ENCODE peak calls at places on chromosomes 11 and 22, in four cellular contexts. C is K562, J is GM12878, F is GM12891. E is an unnamed sample.

GRCh38 chr11:3971756-3972404 is 116.4 kb downstream of the STIM1 start:
- DNase-seq in C (no peak), F (no peak), J (no peak), E (no peak)

GRCh38 chr11:2791521-2792375 is 92.0 kb upstream of the KCNQ1OT1 start:
- DNase-seq in J (no peak), F (no peak), C (no peak), E (no peak)

GRCh38 chr22:22933100-22933806 is 45.6 kb downstream of the IGLL5 start:
- DNase-seq in C (no peak), F (no peak), J (no peak), E (no peak)

GRCh38 chr11:120028181-120028935 is 109.6 kb downstream of the TRIM29 start:
- DNase-seq in C (no peak), J (no peak), F (no peak), E (no peak)

GRCh38 chr11:82305123-82305522 is 428.5 kb downstream of the FAM181B start:
- DNase-seq in F (no peak), C (no peak), J (no peak), E (no peak)

GRCh38 chr11:72812968-72813739 is 1.1 kb upstream of the ATG16L2 start:
- DNase-seq in C (peak; percentile 84), J (no peak), F (no peak), E (peak; percentile 84)

GRCh38 chr11:86980397-86980796 is 25.2 kb upstream of the FZD4 start:
- DNase-seq in J (no peak), C (no peak), F (no peak), E (no peak)

GRCh38 chr22:39967103-39967829 is 7.1 kb downstream of the TMA7B start:
- DNase-seq in C (peak; percentile 44), J (no peak), F (no peak), E (no peak)

GRCh38 chr11:120208012-120208441 is 2.8 kb upstream of the OAF start:
- DNase-seq in F (no peak), J (no peak), C (no peak), E (peak; percentile 76)

GRCh38 chr11:16612234-16612571 is 126.2 kb upstream of the C11orf58 start:
- DNase-seq in F (no peak), C (no peak), J (no peak), E (no peak)

GRCh38 chr11:64121637-64122410 is 44.1 kb downstream of the MACROD1 start:
- DNase-seq in F (no peak), J (no peak), C (no peak), E (no peak)

GRCh38 chr11:2314525-2315394 is 12.9 kb downstream of the TSPAN32 start:
- DNase-seq in F (no peak), C (peak; percentile 41), J (no peak), E (no peak)

GRCh38 chr11:27234043-27234668 is 128.9 kb downstream of the CCDC34 start:
- DNase-seq in C (peak; percentile 33), F (peak; percentile 33), J (peak; percentile 91), E (no peak)

GRCh38 chr11:66082936-66083698 is 13.0 kb downstream of the PACS1 start:
- DNase-seq in C (peak; percentile 83), F (no peak), J (no peak), E (no peak)

GRCh38 chr11:12502041-12502440 is 124.7 kb downstream of the PARVA start:
- DNase-seq in F (no peak), C (no peak), J (no peak), E (no peak)
- TF ChIP-seq SPI1 in F (no peak), C (no peak), J (no peak), E (no peak)

GRCh38 chr11:123560001-123560400 is 94.4 kb downstream of the SCN3B start:
- DNase-seq in J (no peak), F (no peak), C (no peak), E (no peak)
- TF ChIP-seq POLR2AphosphoS5 in J (no peak), F (no peak), C (no peak), E (no peak)

GRCh38 chr11:57331720-57332119 is 4.0 kb downstream of the SSRP1 start:
- DNase-seq in J (no peak), F (no peak), C (no peak), E (no peak)

GRCh38 chr11:57332694-57333440 is 2.8 kb downstream of the SSRP1 start:
- DNase-seq in J (no peak), C (no peak), F (no peak), E (no peak)

GRCh38 chr11:57325735-57326048 is 940 bp upstream of the TNKS1BP1 start:
- DNase-seq in F (no peak), J (no peak), C (no peak), E (no peak)

GRCh38 chr11:57327721-57328120 is 3.0 kb upstream of the TNKS1BP1 start:
- DNase-seq in F (no peak), J (no peak), C (no peak), E (no peak)

DNA sequence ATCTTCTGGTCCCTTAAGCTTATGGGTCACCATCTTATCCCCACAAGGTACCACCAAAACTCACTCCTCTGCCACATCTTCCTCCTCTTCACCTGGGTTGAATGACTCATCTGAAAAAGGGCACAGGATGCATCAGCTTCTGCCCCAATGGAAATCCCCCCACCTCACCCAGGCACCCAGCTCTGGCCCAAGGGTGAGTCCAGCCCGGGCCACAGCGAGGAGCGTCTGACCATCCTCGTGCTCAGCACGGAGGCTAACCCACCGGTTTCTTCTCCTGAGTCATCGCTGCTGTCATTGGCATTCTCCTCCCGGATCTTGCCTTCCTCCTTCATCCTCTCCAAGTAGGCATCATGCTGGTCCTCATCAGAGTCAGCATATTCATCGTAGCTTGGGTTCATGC is 5.3 kb upstream of the TNKS1BP1 start:
- DNase-seq in C (no peak), F (no peak), J (no peak), E (no peak)
- TF ChIP-seq SPI1 in C (no peak), F (no peak), J (no peak), E (no peak)

DNA sequence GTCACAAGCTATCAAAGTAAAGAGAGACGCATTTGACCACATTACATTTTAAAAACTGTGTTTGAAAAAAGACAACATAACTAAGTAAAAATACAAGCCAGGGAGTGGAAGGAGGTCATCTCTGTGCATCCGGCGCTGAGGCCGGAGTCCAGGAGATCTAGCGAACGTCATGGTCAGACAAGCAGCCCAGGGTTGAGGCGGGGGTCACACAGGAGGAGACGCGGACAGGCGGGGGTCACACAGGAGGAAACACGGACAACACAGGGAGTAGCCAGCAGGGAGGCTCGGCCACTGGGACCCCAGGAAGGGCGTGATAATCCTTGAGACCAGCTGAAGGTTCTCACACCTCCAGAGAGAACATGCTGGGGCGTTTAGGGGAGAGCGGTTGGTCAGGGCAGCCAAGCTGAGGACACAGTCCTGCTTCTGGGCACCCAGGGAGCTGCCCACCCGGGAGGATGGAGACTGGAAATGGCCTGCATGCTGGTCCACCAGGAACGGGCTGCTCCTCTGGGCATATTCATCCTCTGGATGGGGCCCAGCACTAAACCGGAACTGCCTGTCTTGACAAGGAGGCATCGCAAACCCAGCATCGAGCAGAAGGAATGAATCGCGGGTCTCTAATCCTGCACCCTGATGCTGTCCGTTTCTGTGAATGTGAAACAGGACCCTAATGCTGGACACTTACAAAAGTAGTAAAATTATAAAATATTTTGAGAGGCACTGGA is 40.9 kb upstream of the MUC5AC start:
- DNase-seq in J (no peak), F (no peak), C (no peak), E (no peak)
- TF ChIP-seq POLR2AphosphoS5 in J (no peak), F (no peak), C (no peak), E (no peak)